ENCODE peak calls at places on chromosome 12, in seven cellular contexts. One of them, this sample, is unnamed.

GRCh38 chr12:75308279-75308678 is 21.8 kb downstream of the CAPS2 start:
- DNase-seq in CD8-positive, alpha-beta memory T cell: no peak
- DNase-seq in heart right ventricle: no peak
- DNase-seq in RWPE1: no peak
- DNase-seq in pancreas: no peak
- DNase-seq in effector memory CD4-positive, alpha-beta T cell: no peak
- DNase-seq in AG04450: no peak
- DNase-seq in this sample: no peak

GRCh38 chr12:13472690-13473089 is 276.2 kb downstream of the EMP1 start:
- DNase-seq in RWPE1: no peak
- DNase-seq in CD8-positive, alpha-beta memory T cell: no peak
- DNase-seq in effector memory CD4-positive, alpha-beta T cell: no peak
- DNase-seq in AG04450: no peak
- DNase-seq in pancreas: no peak
- DNase-seq in heart right ventricle: no peak
- DNase-seq in this sample: no peak

GRCh38 chr12:47360771-47361388 is 281.1 kb upstream of the AMIGO2 start:
- DNase-seq in heart right ventricle: peak; percentile 15
- DNase-seq in AG04450: no peak
- DNase-seq in pancreas: no peak
- DNase-seq in CD8-positive, alpha-beta memory T cell: peak; percentile 42
- DNase-seq in RWPE1: no peak
- DNase-seq in effector memory CD4-positive, alpha-beta T cell: peak; percentile 10
- DNase-seq in this sample: no peak

GRCh38 chr12:48717252-48717695 is 767 bp upstream of the CCNT1 start:
- DNase-seq in heart right ventricle: no peak
- DNase-seq in CD8-positive, alpha-beta memory T cell: no peak
- DNase-seq in effector memory CD4-positive, alpha-beta T cell: no peak
- DNase-seq in AG04450: no peak
- DNase-seq in RWPE1: no peak
- DNase-seq in pancreas: no peak
- DNase-seq in this sample: no peak

GRCh38 chr12:73517859-73518258 is 1019.8 kb upstream of the ATXN7L3B start:
- DNase-seq in heart right ventricle: no peak
- DNase-seq in effector memory CD4-positive, alpha-beta T cell: no peak
- DNase-seq in RWPE1: no peak
- DNase-seq in AG04450: no peak
- DNase-seq in pancreas: no peak
- DNase-seq in CD8-positive, alpha-beta memory T cell: no peak
- DNase-seq in this sample: no peak

GRCh38 chr12:89225401-89225800 is 126.9 kb downstream of the DUSP6 start:
- DNase-seq in CD8-positive, alpha-beta memory T cell: peak; percentile 24
- DNase-seq in AG04450: no peak
- DNase-seq in heart right ventricle: no peak
- DNase-seq in RWPE1: peak; percentile 79
- DNase-seq in effector memory CD4-positive, alpha-beta T cell: peak; percentile 35
- DNase-seq in pancreas: no peak
- DNase-seq in this sample: no peak

GRCh38 chr12:121765573-121765972 is 27.9 kb downstream of the RHOF start:
- DNase-seq in pancreas: no peak
- DNase-seq in heart right ventricle: no peak
- DNase-seq in AG04450: peak; percentile 88
- DNase-seq in CD8-positive, alpha-beta memory T cell: no peak
- DNase-seq in effector memory CD4-positive, alpha-beta T cell: no peak
- DNase-seq in RWPE1: peak; percentile 67
- DNase-seq in this sample: peak; percentile 37

GRCh38 chr12:12699345-12699744 is 3.4 kb upstream of the GPR19 start:
- DNase-seq in RWPE1: no peak
- DNase-seq in AG04450: no peak
- DNase-seq in heart right ventricle: no peak
- DNase-seq in effector memory CD4-positive, alpha-beta T cell: no peak
- DNase-seq in pancreas: no peak
- DNase-seq in CD8-positive, alpha-beta memory T cell: no peak
- DNase-seq in this sample: no peak

GRCh38 chr12:116142936-116143882 is 134.3 kb downstream of the MED13L start:
- DNase-seq in CD8-positive, alpha-beta memory T cell: no peak
- DNase-seq in effector memory CD4-positive, alpha-beta T cell: no peak
- DNase-seq in pancreas: no peak
- DNase-seq in heart right ventricle: no peak
- DNase-seq in AG04450: no peak
- DNase-seq in RWPE1: peak; percentile 54
- DNase-seq in this sample: no peak

GRCh38 chr12:94326234-94326633 is 133.4 kb downstream of the CEP83 start:
- DNase-seq in AG04450: no peak
- DNase-seq in pancreas: no peak
- DNase-seq in heart right ventricle: no peak
- DNase-seq in CD8-positive, alpha-beta memory T cell: no peak
- DNase-seq in RWPE1: no peak
- DNase-seq in effector memory CD4-positive, alpha-beta T cell: no peak
- DNase-seq in this sample: no peak

GRCh38 chr12:32535260-32535999 is 136.1 kb downstream of the FGD4 start:
- DNase-seq in CD8-positive, alpha-beta memory T cell: no peak
- DNase-seq in pancreas: peak; percentile 89
- DNase-seq in AG04450: no peak
- DNase-seq in heart right ventricle: peak; percentile 88
- DNase-seq in RWPE1: peak; percentile 38
- DNase-seq in effector memory CD4-positive, alpha-beta T cell: no peak
- DNase-seq in this sample: peak; percentile 86

GRCh38 chr12:119835068-119835467 is 42.1 kb downstream of the CIT start:
- DNase-seq in heart right ventricle: no peak
- DNase-seq in CD8-positive, alpha-beta memory T cell: no peak
- DNase-seq in effector memory CD4-positive, alpha-beta T cell: no peak
- DNase-seq in RWPE1: no peak
- DNase-seq in pancreas: no peak
- DNase-seq in AG04450: no peak
- DNase-seq in this sample: no peak

GRCh38 chr12:43937947-43938346 is 102.1 kb downstream of the TMEM117 start:
- DNase-seq in RWPE1: peak; percentile 12
- DNase-seq in CD8-positive, alpha-beta memory T cell: no peak
- DNase-seq in heart right ventricle: no peak
- DNase-seq in effector memory CD4-positive, alpha-beta T cell: no peak
- DNase-seq in pancreas: no peak
- DNase-seq in AG04450: no peak
- DNase-seq in this sample: no peak

GRCh38 chr12:96500686-96501085 is 11.3 kb downstream of the CFAP54 start:
- DNase-seq in effector memory CD4-positive, alpha-beta T cell: no peak
- DNase-seq in CD8-positive, alpha-beta memory T cell: no peak
- DNase-seq in pancreas: no peak
- DNase-seq in RWPE1: no peak
- DNase-seq in heart right ventricle: no peak
- DNase-seq in AG04450: no peak
- DNase-seq in this sample: no peak

GRCh38 chr12:123479442-123480180 is 21.7 kb downstream of the SNRNP35 start:
- DNase-seq in RWPE1: no peak
- DNase-seq in CD8-positive, alpha-beta memory T cell: no peak
- DNase-seq in pancreas: no peak
- DNase-seq in AG04450: no peak
- DNase-seq in effector memory CD4-positive, alpha-beta T cell: no peak
- DNase-seq in heart right ventricle: no peak
- DNase-seq in this sample: peak; percentile 93

GRCh38 chr12:25135531-25136154 is 59.3 kb downstream of the DNAI7 start:
- DNase-seq in effector memory CD4-positive, alpha-beta T cell: no peak
- DNase-seq in pancreas: no peak
- DNase-seq in CD8-positive, alpha-beta memory T cell: no peak
- DNase-seq in heart right ventricle: no peak
- DNase-seq in RWPE1: peak; percentile 43
- DNase-seq in AG04450: no peak
- DNase-seq in this sample: no peak

GRCh38 chr12:44525806-44526654 is 350.1 kb downstream of the NELL2 start:
- DNase-seq in heart right ventricle: no peak
- DNase-seq in RWPE1: no peak
- DNase-seq in AG04450: no peak
- DNase-seq in effector memory CD4-positive, alpha-beta T cell: no peak
- DNase-seq in CD8-positive, alpha-beta memory T cell: no peak
- DNase-seq in pancreas: no peak
- DNase-seq in this sample: no peak

GRCh38 chr12:30884804-30885203 is 41.7 kb upstream of the TSPAN11 start:
- DNase-seq in RWPE1: peak; percentile 23
- DNase-seq in AG04450: no peak
- DNase-seq in CD8-positive, alpha-beta memory T cell: no peak
- DNase-seq in heart right ventricle: no peak
- DNase-seq in pancreas: no peak
- DNase-seq in effector memory CD4-positive, alpha-beta T cell: no peak
- DNase-seq in this sample: no peak

GRCh38 chr12:91441996-91442395 is 259.4 kb upstream of the DCN start:
- DNase-seq in pancreas: no peak
- DNase-seq in RWPE1: no peak
- DNase-seq in CD8-positive, alpha-beta memory T cell: no peak
- DNase-seq in heart right ventricle: no peak
- DNase-seq in effector memory CD4-positive, alpha-beta T cell: no peak
- DNase-seq in AG04450: no peak
- DNase-seq in this sample: no peak

GRCh38 chr12:54634795-54635194 is at the start of gene LACRT:
- DNase-seq in RWPE1: no peak
- DNase-seq in effector memory CD4-positive, alpha-beta T cell: no peak
- DNase-seq in heart right ventricle: no peak
- DNase-seq in AG04450: no peak
- DNase-seq in pancreas: no peak
- DNase-seq in CD8-positive, alpha-beta memory T cell: no peak
- DNase-seq in this sample: no peak

GRCh38 chr12:106975098-106975497 is 11.8 kb downstream of the MTERF2 start:
- DNase-seq in pancreas: peak; percentile 23
- DNase-seq in heart right ventricle: no peak
- DNase-seq in RWPE1: no peak
- DNase-seq in effector memory CD4-positive, alpha-beta T cell: no peak
- DNase-seq in CD8-positive, alpha-beta memory T cell: no peak
- DNase-seq in AG04450: no peak
- DNase-seq in this sample: no peak
- H3K27ac ChIP-seq in pancreas: peak overlapping the region; percentile 84
- H3K27ac ChIP-seq in heart right ventricle: peak overlapping the region; percentile 67
- H3K27ac ChIP-seq in RWPE1: no peak overlapping the region
- H3K27ac ChIP-seq in effector memory CD4-positive, alpha-beta T cell: no peak overlapping the region
- H3K27ac ChIP-seq in CD8-positive, alpha-beta memory T cell: no peak overlapping the region
- H3K27ac ChIP-seq in AG04450: no peak overlapping the region
- H3K27ac ChIP-seq in this sample: no peak overlapping the region

DNA sequence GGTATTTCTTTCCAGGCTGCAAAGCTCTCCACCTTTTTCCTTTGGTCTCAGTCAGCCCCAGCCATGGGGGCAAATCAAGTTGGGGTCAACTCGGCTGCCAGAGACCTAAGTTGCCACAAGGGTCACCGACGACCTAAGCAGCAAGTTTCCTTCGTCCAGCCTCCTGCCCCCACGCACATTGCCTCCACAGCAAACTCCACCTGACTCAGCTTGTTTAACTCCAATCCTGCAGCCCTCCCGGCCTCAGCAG is 767 bp upstream of the KCNMB4 start:
- DNase-seq in heart right ventricle: no peak
- DNase-seq in pancreas: peak; percentile 8
- DNase-seq in AG04450: no peak
- DNase-seq in RWPE1: no peak
- DNase-seq in effector memory CD4-positive, alpha-beta T cell: no peak
- DNase-seq in CD8-positive, alpha-beta memory T cell: no peak
- DNase-seq in this sample: no peak
- H3K27ac ChIP-seq in heart right ventricle: no peak overlapping the region
- H3K27ac ChIP-seq in pancreas: no peak overlapping the region
- H3K27ac ChIP-seq in AG04450: no peak overlapping the region
- H3K27ac ChIP-seq in RWPE1: no peak overlapping the region
- H3K27ac ChIP-seq in effector memory CD4-positive, alpha-beta T cell: no peak overlapping the region
- H3K27ac ChIP-seq in CD8-positive, alpha-beta memory T cell: no peak overlapping the region
- H3K27ac ChIP-seq in this sample: no peak overlapping the region

DNA sequence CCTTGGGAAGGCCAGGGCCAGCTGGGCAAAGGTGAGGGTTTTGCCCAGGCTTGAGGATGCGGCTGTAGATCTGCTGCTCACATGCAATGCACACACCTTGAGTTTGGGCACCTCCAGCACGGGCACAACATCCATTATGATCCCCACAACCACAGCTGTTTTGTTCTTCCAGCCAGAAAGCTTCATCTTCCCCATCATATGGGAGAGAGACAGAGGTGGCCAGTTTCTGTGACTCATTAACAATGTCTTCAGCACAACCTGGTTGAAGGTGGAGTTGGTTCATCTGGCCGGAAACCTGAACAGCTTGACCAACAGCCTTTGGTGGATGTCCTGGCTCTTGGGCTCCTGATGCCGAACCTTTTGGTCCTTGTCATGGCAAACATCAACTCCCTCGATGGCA is 163.7 kb upstream of the CCND2 start:
- DNase-seq in effector memory CD4-positive, alpha-beta T cell: no peak
- DNase-seq in AG04450: no peak
- DNase-seq in heart right ventricle: no peak
- DNase-seq in pancreas: no peak
- DNase-seq in RWPE1: no peak
- DNase-seq in CD8-positive, alpha-beta memory T cell: no peak
- DNase-seq in this sample: no peak
- H3K27ac ChIP-seq in effector memory CD4-positive, alpha-beta T cell: no peak overlapping the region
- H3K27ac ChIP-seq in AG04450: no peak overlapping the region
- H3K27ac ChIP-seq in heart right ventricle: no peak overlapping the region
- H3K27ac ChIP-seq in pancreas: no peak overlapping the region
- H3K27ac ChIP-seq in RWPE1: no peak overlapping the region
- H3K27ac ChIP-seq in CD8-positive, alpha-beta memory T cell: no peak overlapping the region
- H3K27ac ChIP-seq in this sample: no peak overlapping the region

GRCh38 chr12:1741154-1741949 is 50.5 kb downstream of the ADIPOR2 start:
- DNase-seq in effector memory CD4-positive, alpha-beta T cell: no peak
- DNase-seq in RWPE1: no peak
- DNase-seq in heart right ventricle: no peak
- DNase-seq in AG04450: no peak
- DNase-seq in pancreas: no peak
- DNase-seq in CD8-positive, alpha-beta memory T cell: no peak
- DNase-seq in this sample: no peak

GRCh38 chr12:1739368-1739767 is 48.5 kb downstream of the ADIPOR2 start:
- DNase-seq in AG04450: no peak
- DNase-seq in pancreas: no peak
- DNase-seq in RWPE1: no peak
- DNase-seq in effector memory CD4-positive, alpha-beta T cell: no peak
- DNase-seq in CD8-positive, alpha-beta memory T cell: no peak
- DNase-seq in heart right ventricle: no peak
- DNase-seq in this sample: no peak

GRCh38 chr12:1738480-1738879 is 47.6 kb downstream of the ADIPOR2 start:
- DNase-seq in RWPE1: no peak
- DNase-seq in CD8-positive, alpha-beta memory T cell: no peak
- DNase-seq in effector memory CD4-positive, alpha-beta T cell: no peak
- DNase-seq in AG04450: no peak
- DNase-seq in heart right ventricle: no peak
- DNase-seq in pancreas: no peak
- DNase-seq in this sample: no peak

GRCh38 chr12:1737643-1738286 is 46.9 kb downstream of the ADIPOR2 start:
- DNase-seq in effector memory CD4-positive, alpha-beta T cell: no peak
- DNase-seq in CD8-positive, alpha-beta memory T cell: no peak
- DNase-seq in AG04450: no peak
- DNase-seq in heart right ventricle: no peak
- DNase-seq in RWPE1: no peak
- DNase-seq in pancreas: no peak
- DNase-seq in this sample: no peak

DNA sequence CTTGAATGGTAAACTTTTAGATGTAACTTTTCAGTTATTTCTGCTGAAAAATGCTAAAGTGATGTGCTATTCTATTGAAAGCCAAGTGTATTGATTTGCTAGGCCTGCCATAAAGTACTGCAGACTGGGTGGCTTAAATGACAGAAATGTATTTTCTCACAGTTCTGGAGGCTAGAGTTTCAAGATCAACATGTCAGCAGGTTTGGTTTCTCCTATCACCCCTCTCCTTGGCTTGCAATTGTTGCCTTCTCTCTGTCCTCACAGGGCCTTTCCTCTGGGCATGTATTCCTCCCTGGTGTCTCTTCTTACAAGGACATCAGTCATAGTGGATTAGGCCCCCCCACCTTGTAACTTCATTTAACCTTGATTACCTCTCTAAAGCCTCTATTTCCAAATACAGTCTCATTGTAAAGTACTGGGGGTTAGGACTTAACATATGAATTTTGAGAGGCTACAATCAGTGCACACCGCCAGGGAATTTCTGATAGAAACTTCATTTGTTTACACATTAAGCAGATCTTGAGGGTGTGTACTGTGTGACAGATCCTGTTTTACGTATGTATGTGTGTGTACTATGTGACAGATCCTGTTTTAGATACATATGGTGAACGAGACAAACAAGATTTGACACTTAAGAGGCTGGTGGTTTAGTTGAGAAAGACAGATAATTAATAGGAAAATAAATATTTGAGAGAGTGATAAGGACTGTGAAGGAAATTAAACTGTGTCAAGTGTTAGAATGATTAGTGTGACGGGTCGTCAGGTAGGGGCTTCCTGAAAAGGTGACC is 49.5 kb downstream of the ADIPOR2 start:
- DNase-seq in AG04450: no peak
- DNase-seq in pancreas: no peak
- DNase-seq in heart right ventricle: no peak
- DNase-seq in RWPE1: no peak
- DNase-seq in effector memory CD4-positive, alpha-beta T cell: no peak
- DNase-seq in CD8-positive, alpha-beta memory T cell: no peak
- DNase-seq in this sample: no peak
- H3K27ac ChIP-seq in AG04450: no peak overlapping the region
- H3K27ac ChIP-seq in pancreas: no peak overlapping the region
- H3K27ac ChIP-seq in heart right ventricle: no peak overlapping the region
- H3K27ac ChIP-seq in RWPE1: no peak overlapping the region
- H3K27ac ChIP-seq in effector memory CD4-positive, alpha-beta T cell: no peak overlapping the region
- H3K27ac ChIP-seq in CD8-positive, alpha-beta memory T cell: no peak overlapping the region
- H3K27ac ChIP-seq in this sample: no peak overlapping the region

This sample was measured in dorsolateral prefrontal cortex.